ENCODE peak calls at places on chromosomes 2 and 18, in six cellular contexts. F is posterior cingulate gyrus; L is NCI-H2081; U is CD8-positive, alpha-beta memory T cell; N is mucosa of gallbladder; W is pancreas. E is an unnamed sample.

GRCh38 chr2:200509227-200509607 is 651 bp downstream of the KCTD18 start:
- DNase-seq in U (no peak), N (no peak), W (no peak), F (no peak), L (no peak), E (peak; percentile 35)

GRCh38 chr18:79522451-79523220 is 126.9 kb downstream of the NFATC1 start:
- DNase-seq in W (peak; percentile 51), F (peak; percentile 82), L (no peak), U (peak; percentile 44), N (peak; percentile 29), E (no peak)

GRCh38 chr18:79878741-79879358 is 72.6 kb downstream of the SLC66A2 start:
- DNase-seq in L (no peak), W (peak; percentile 51), N (no peak), U (no peak), F (peak; percentile 41), E (no peak)

GRCh38 chr2:206800501-206801416 is 35.4 kb downstream of the FASTKD2 start:
- DNase-seq in F (peak; percentile 90), L (peak; percentile 68), N (peak; percentile 58), W (no peak), U (no peak), E (peak; percentile 69)

GRCh38 chr18:5424903-5425302 is 118.9 kb downstream of the EPB41L3 start:
- DNase-seq in N (no peak), W (no peak), F (no peak), U (no peak), L (peak; percentile 39), E (peak; percentile 8)

GRCh38 chr2:45850558-45850957 is 199.1 kb downstream of the PRKCE start:
- DNase-seq in N (no peak), W (no peak), U (no peak), F (no peak), L (no peak), E (no peak)

GRCh38 chr18:73797419-73797818 is 350.2 kb downstream of the FBXO15 start:
- DNase-seq in L (no peak), F (no peak), W (no peak), U (no peak), N (no peak), E (no peak)

GRCh38 chr2:147739531-147739930 is 105.3 kb upstream of the ACVR2A start:
- DNase-seq in N (no peak), U (no peak), W (no peak), L (no peak), F (no peak), E (no peak)

GRCh38 chr2:226031078-226031937 is 631.8 kb downstream of the NYAP2 start:
- DNase-seq in U (no peak), L (peak; percentile 68), N (peak; percentile 57), F (peak; percentile 94), W (peak; percentile 79), E (peak; percentile 64)

GRCh38 chr2:38146917-38147307 is 71.0 kb upstream of the CYP1B1 start:
- DNase-seq in L (no peak), N (peak; percentile 27), W (no peak), U (no peak), F (no peak), E (peak; percentile 33)

GRCh38 chr2:68878071-68878711 is 7.0 kb upstream of the BMP10 start:
- DNase-seq in W (no peak), F (no peak), L (no peak), N (no peak), U (no peak), E (no peak)

GRCh38 chr2:98839292-98839691 is 96.7 kb downstream of the CRACDL start:
- DNase-seq in U (no peak), N (no peak), F (no peak), L (no peak), W (no peak), E (no peak)

GRCh38 chr18:48962857-48963554 is 12.2 kb upstream of the SMAD7 start:
- DNase-seq in W (no peak), N (no peak), U (no peak), L (no peak), F (no peak), E (no peak)

GRCh38 chr2:221124542-221125235 is 447.4 kb downstream of the EPHA4 start:
- DNase-seq in U (no peak), L (peak; percentile 57), F (no peak), W (no peak), N (no peak), E (no peak)

GRCh38 chr2:145685323-145686050 is 1165.6 kb upstream of the ZEB2 start:
- DNase-seq in L (no peak), F (no peak), N (no peak), W (no peak), U (no peak), E (no peak)

GRCh38 chr18:79583426-79583825 is 96.2 kb upstream of the CTDP1 start:
- DNase-seq in L (no peak), W (peak; percentile 28), F (peak; percentile 59), U (no peak), N (no peak), E (no peak)

GRCh38 chr2:64692401-64692800 is 38.7 kb upstream of the SERTAD2 start:
- DNase-seq in U (no peak), W (no peak), N (no peak), F (no peak), L (no peak), E (no peak)

GRCh38 chr2:176553685-176554106 is 284.5 kb downstream of the MTX2 start:
- DNase-seq in L (peak; percentile 87), W (peak; percentile 80), F (peak; percentile 93), N (peak; percentile 12), U (peak; percentile 4), E (peak; percentile 17)

GRCh38 chr2:65396348-65397026 is 35.9 kb downstream of the SPRED2 start:
- DNase-seq in F (no peak), L (no peak), W (no peak), U (no peak), N (no peak), E (no peak)

GRCh38 chr18:58788971-58789797 is 75.5 kb upstream of the ZNF532 start:
- DNase-seq in L (no peak), F (no peak), U (no peak), W (no peak), N (peak; percentile 69), E (peak; percentile 21)

GRCh38 chr18:26317353-26317865 is 91.2 kb downstream of the TAF4B start:
- DNase-seq in N (no peak), U (no peak), L (no peak), F (no peak), W (no peak), E (no peak)

GRCh38 chr2:10327896-10328666 is 25.4 kb downstream of the HPCAL1 start:
- DNase-seq in F (peak; percentile 58), U (no peak), W (peak; percentile 54), N (no peak), L (peak; percentile 31), E (no peak)

GRCh38 chr2:8767324-8767723 is 70.1 kb downstream of the KIDINS220 start:
- DNase-seq in L (no peak), N (no peak), W (no peak), U (no peak), F (no peak), E (no peak)

GRCh38 chr2:120393456-120393855 is 47.5 kb downstream of the INHBB start:
- DNase-seq in N (no peak), L (no peak), U (no peak), W (peak; percentile 21), F (no peak), E (no peak)

GRCh38 chr2:12579018-12579417 is 137.7 kb upstream of the TRIB2 start:
- DNase-seq in L (no peak), W (no peak), F (no peak), N (no peak), U (no peak), E (no peak)

GRCh38 chr2:62939735-62940491 is 110.7 kb upstream of the OTX1 start:
- DNase-seq in F (no peak), W (no peak), N (no peak), L (no peak), U (no peak), E (no peak)

GRCh38 chr2:71706121-71706520 is 252.8 kb downstream of the DYSF start:
- DNase-seq in F (peak; percentile 48), W (no peak), L (no peak), U (no peak), N (no peak), E (no peak)

GRCh38 chr2:174300114-174300513 is 34.6 kb upstream of the SP9 start:
- DNase-seq in N (no peak), L (no peak), W (no peak), F (no peak), U (no peak), E (no peak)

GRCh38 chr2:234823877-234824376 is 127.9 kb upstream of the SH3BP4 start:
- DNase-seq in N (peak; percentile 85), F (no peak), W (no peak), U (no peak), L (no peak), E (no peak)

GRCh38 chr2:239142806-239143205 is 258.0 kb downstream of the HDAC4 start:
- DNase-seq in F (peak; percentile 80), W (no peak), L (no peak), U (no peak), N (no peak), E (no peak)

GRCh38 chr2:73243884-73244570 is 9.9 kb downstream of the CCT7 start:
- DNase-seq in N (no peak), L (peak; percentile 63), W (no peak), U (no peak), F (no peak), E (no peak)

GRCh38 chr2:207283356-207283755 is 117.6 kb upstream of the KLF7 start:
- DNase-seq in L (no peak), W (no peak), U (no peak), F (no peak), N (no peak), E (no peak)

GRCh38 chr2:151989378-151989777 is 109.5 kb downstream of the CACNB4 start:
- DNase-seq in N (no peak), F (no peak), W (no peak), L (no peak), U (no peak), E (no peak)

GRCh38 chr2:119549236-119549635 is 5.0 kb downstream of the CFAP221 start:
- DNase-seq in N (no peak), U (no peak), F (no peak), W (no peak), L (no peak), E (no peak)

GRCh38 chr2:221088506-221088905 is 483.6 kb downstream of the EPHA4 start:
- DNase-seq in N (no peak), W (no peak), F (no peak), L (no peak), U (no peak), E (no peak)

GRCh38 chr2:228541794-228542193 is 360.3 kb upstream of the SPHKAP start:
- DNase-seq in U (no peak), N (no peak), F (no peak), W (no peak), L (no peak), E (no peak)

GRCh38 chr2:233381013-233381995 is 27.0 kb downstream of the DGKD start:
- DNase-seq in L (no peak), U (no peak), F (no peak), W (no peak), N (no peak), E (no peak)

E was measured in HEK293T.